ENCODE peak calls at places on chromosomes 2 and 18, in four cellular contexts. N is WTC11, B is SK-N-SH, W is K562. P is an unnamed sample.

GRCh38 chr2:10056439-10056838 is 13.1 kb downstream of the KLF11 start:
- DNase-seq in N (no peak), B (no peak), W (no peak), P (no peak)

GRCh38 chr2:217293607-217294006 is 433.7 kb upstream of the TNP1 start:
- DNase-seq in N (no peak), B (no peak), W (no peak), P (no peak)

GRCh38 chr18:44536619-44537018 is 144.1 kb upstream of the SETBP1 start:
- DNase-seq in N (no peak), B (no peak), W (no peak), P (no peak)

GRCh38 chr18:79386547-79386946 is 9.2 kb upstream of the NFATC1 start:
- DNase-seq in N (no peak), B (no peak), W (no peak), P (no peak)

GRCh38 chr18:24543408-24544140 is 83.1 kb downstream of the HRH4 start:
- DNase-seq in N (no peak), B (no peak), W (no peak), P (no peak)

GRCh38 chr2:6290626-6291025 is 575.1 kb downstream of the CMPK2 start:
- DNase-seq in N (no peak), B (peak), W (no peak), P (no peak)

GRCh38 chr18:56097561-56098095 is 509.6 kb upstream of the TCF4 start:
- DNase-seq in N (no peak), B (peak), W (no peak), P (no peak)

GRCh38 chr2:219552382-219553167 is 8.7 kb downstream of the TMEM198 start:
- DNase-seq in N (peak), B (peak), W (peak), P (peak)

GRCh38 chr2:238727585-238728321 is 120.1 kb upstream of the TWIST2 start:
- DNase-seq in N (no peak), B (no peak), W (no peak), P (no peak)

GRCh38 chr2:170660406-170660805 is 54.7 kb upstream of the SP5 start:
- DNase-seq in N (no peak), B (no peak), W (no peak), P (no peak)

GRCh38 chr2:191274404-191274803 is 29.2 kb downstream of the MYO1B start:
- DNase-seq in N (no peak), B (no peak), W (no peak), P (no peak)

GRCh38 chr2:68043719-68044498 is 18.9 kb downstream of the C1D start:
- DNase-seq in N (no peak), B (no peak), W (no peak), P (no peak)

GRCh38 chr2:48946444-48947048 is 191.0 kb upstream of the LHCGR start:
- DNase-seq in N (no peak), B (peak), W (peak), P (peak)

GRCh38 chr18:41771971-41772370 is 183.1 kb upstream of the PIK3C3 start:
- DNase-seq in N (no peak), B (no peak), W (no peak), P (no peak)

GRCh38 chr2:64329848-64330247 is 124.1 kb upstream of the LGALSL start:
- DNase-seq in N (no peak), B (no peak), W (no peak), P (no peak)

GRCh38 chr2:215773728-215774127 is 239.6 kb downstream of the MREG start:
- DNase-seq in N (no peak), B (no peak), W (no peak), P (peak)

GRCh38 chr2:119809329-119810038 is 49.8 kb downstream of the PTPN4 start:
- DNase-seq in N (no peak), B (no peak), W (no peak), P (no peak)

GRCh38 chr18:13452851-13453524 is 234.4 kb downstream of the LDLRAD4 start:
- DNase-seq in N (no peak), B (no peak), W (no peak), P (no peak)

GRCh38 chr2:140177081-140177480 is 1396.9 kb upstream of the NXPH2 start:
- DNase-seq in N (no peak), B (no peak), W (no peak), P (no peak)

GRCh38 chr2:187549951-187550555 is 4.2 kb downstream of the TFPI start:
- DNase-seq in N (no peak), B (no peak), W (no peak), P (peak)

GRCh38 chr2:235538989-235539388 is 45.1 kb downstream of the AGAP1 start:
- DNase-seq in N (no peak), B (no peak), W (no peak), P (no peak)

GRCh38 chr2:85853499-85854165 is 35.2 kb downstream of the ST3GAL5 start:
- DNase-seq in N (no peak), B (no peak), W (no peak), P (no peak)

GRCh38 chr2:144099746-144100438 is 420.0 kb downstream of the ZEB2 start:
- DNase-seq in N (no peak), B (no peak), W (no peak), P (no peak)

GRCh38 chr18:13178197-13178596 is 40.4 kb upstream of the LDLRAD4 start:
- DNase-seq in N (no peak), B (no peak), W (no peak), P (no peak)

GRCh38 chr2:177724398-177725287 is 332.1 kb downstream of the AGPS start:
- DNase-seq in N (peak), B (peak), W (peak), P (peak)

GRCh38 chr2:134500211-134500935 is 218.4 kb downstream of the TMEM163 start:
- DNase-seq in N (no peak), B (no peak), W (no peak), P (no peak)

GRCh38 chr2:8581048-8581561 is 100.8 kb upstream of the ID2 start:
- DNase-seq in N (no peak), B (no peak), W (no peak), P (no peak)

GRCh38 chr2:181770145-181770544 is 89.8 kb upstream of the NEUROD1 start:
- DNase-seq in N (no peak), B (no peak), W (no peak), P (no peak)

DNA sequence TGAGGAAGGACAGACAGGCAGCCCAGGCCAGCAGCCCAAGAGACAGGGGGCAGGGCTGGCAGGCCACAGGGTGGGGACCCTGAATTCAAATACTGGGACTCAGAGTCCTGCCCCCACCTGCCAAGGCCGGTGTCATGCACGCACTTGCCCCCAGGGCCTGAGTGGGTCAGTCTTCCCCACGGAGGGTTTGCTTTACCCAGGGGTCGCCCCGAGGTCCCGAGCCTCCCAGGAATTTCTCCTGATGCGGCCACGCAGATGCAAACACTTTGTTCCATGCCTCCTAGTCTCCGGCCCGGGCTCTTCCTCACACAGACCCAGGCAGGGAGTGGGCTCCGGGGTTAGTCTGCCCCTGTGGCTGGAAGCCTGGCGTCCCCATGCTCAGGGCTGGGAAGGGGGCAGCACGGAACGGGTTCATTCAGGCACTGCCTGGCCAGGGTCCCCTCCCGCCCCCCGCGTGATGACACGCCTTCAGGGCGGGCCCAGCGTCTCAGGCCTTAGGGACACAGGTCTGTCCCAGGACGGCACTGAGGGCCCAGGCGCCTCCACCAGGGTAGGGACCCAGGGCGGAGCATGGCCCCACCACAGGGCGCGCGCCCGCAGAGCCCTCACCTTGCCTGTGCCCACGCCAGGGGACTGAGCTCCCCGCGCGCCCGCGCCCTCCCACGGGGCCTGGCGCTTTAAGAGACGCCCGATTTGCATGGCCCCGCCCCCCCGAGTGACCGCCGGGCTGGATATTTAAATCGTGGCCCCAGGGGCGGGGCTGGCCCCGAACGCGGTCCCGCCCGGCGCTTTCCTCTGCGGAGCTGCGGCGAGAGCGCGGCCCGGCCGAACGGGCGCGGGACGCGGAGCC is at the start of gene SNED1:
- DNase-seq in N (peak), B (peak), W (peak), P (peak)
- TF ChIP-seq FOXJ3 in N (no peak), B (no peak), W (no peak), P (no peak)

DNA sequence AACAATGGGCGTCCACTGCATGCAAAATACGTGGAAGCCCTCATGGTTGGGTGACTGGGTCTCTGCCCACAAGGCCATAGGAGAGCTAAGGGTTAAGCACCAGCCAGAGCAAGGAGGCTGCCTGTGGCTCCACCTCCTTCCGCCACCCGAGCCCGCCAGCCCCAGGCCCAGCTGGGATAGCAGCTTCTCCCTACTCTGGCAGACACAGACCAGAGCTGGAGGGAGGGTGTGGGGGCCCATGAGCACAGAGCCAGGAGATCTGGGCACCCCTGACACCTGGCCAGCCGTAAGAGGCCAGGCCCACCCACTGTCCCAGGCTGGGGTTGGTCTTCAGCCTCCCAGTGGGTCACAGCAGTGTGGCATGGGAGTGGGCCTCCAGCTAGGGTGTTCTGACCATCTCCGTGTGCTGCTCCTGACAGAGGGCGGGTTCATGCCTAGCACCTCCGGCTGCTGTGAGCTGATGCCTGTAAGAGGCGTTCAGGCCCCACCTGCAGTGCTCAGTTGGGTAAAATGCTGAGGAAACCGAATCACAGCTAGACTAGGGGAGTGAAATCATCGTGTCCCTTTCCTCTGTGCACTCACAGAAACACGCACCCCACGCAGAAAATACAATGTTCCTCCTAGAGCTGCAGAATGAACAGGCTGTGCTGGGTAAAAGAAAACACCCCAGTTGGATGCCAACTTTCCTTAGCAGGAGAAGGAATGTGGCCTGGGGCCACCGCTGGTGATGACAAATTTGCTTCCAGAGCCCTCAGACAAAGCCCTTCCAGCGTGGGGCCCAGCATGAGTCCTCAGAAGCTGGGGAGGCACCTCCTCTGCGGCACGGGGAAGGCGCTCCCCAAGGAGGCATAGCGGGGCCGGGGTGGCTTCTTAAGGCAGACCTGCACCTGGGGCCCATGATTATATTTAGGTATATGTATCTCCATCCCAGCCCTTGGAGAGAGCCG is 16.5 kb upstream of the ARHGEF4 start:
- DNase-seq in N (peak), B (peak), W (no peak), P (no peak)
- TF ChIP-seq FOXJ3 in N (no peak), B (no peak), W (no peak), P (no peak)

GRCh38 chr2:38495880-38496279 is 106.8 kb downstream of the HNRNPLL start:
- DNase-seq in N (no peak), B (no peak), W (no peak), P (no peak)

GRCh38 chr2:38499921-38500634 is 102.7 kb downstream of the HNRNPLL start:
- DNase-seq in N (peak), B (no peak), W (no peak), P (no peak)

GRCh38 chr2:38496927-38497669 is 105.6 kb downstream of the HNRNPLL start:
- DNase-seq in N (no peak), B (no peak), W (no peak), P (peak)

GRCh38 chr2:38497670-38498037 is 105.1 kb downstream of the HNRNPLL start:
- DNase-seq in N (no peak), B (no peak), W (no peak), P (peak)

GRCh38 chr2:38498039-38498438 is 104.7 kb downstream of the HNRNPLL start:
- DNase-seq in N (no peak), B (no peak), W (no peak), P (peak)
- TF ChIP-seq FOXJ3 in N (no peak), B (no peak), W (no peak), P (no peak)

GRCh38 chr2:106034325-106034724 is 159.8 kb downstream of the UXS1 start:
- DNase-seq in N (no peak), B (no peak), W (no peak), P (peak)
- TF ChIP-seq FOXJ3 in N (no peak), B (no peak), W (no peak), P (peak)

DNA sequence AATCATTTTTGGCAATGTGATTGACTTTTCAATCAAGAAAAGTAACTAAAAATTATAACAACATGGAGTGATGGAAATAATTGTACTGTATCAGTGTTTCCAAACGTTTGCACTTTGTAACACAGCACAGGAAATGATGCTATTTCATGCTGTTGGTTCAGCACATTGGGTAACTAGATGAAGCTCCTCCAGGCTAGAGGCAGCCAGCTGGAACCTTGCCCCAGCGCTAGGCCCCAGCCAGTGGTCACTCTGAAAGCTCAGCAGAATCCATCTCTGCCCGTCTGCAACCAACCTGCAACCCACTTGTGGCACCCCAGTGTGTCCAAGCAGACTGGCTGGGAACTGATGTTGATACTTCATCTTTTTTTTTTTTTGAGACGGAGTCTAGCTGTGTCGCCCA is 15.3 kb downstream of the UNC50 start:
- DNase-seq in N (no peak), B (no peak), W (no peak), P (no peak)
- TF ChIP-seq FOXJ3 in N (no peak), B (no peak), W (no peak), P (no peak)

DNA sequence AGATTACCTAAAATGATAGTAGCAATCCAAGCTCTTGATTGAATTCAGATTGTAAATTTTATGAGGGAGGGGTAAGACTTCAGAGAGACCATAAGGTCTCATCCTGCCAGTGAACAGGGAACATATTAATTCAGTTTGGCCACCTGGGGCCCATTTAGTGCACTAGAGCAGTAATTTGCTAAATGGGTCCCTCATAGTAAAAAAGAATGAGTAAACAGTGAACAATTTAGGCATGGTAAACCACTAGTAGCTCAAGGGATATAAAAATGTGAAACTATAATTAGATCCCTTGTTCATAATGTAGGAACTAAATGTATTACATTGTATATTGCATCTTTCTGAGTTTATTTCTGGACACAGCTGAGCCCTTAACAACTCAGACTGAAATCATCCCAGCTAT is 4.9 kb upstream of the PHLPP1 start:
- DNase-seq in N (no peak), B (peak), W (no peak), P (no peak)
- TF ChIP-seq FOXJ3 in N (no peak), B (no peak), W (no peak), P (no peak)

GRCh38 chr18:21441670-21442069 is 158.8 kb downstream of the ESCO1 start:
- DNase-seq in N (no peak), B (no peak), W (no peak), P (no peak)

GRCh38 chr18:21444465-21445023 is 156.0 kb downstream of the ESCO1 start:
- DNase-seq in N (peak), B (peak), W (peak), P (peak)

GRCh38 chr18:21443776-21444464 is 156.6 kb downstream of the ESCO1 start:
- DNase-seq in N (no peak), B (no peak), W (no peak), P (no peak)

GRCh38 chr18:21439453-21439852 is 161.1 kb downstream of the ESCO1 start:
- DNase-seq in N (no peak), B (no peak), W (no peak), P (peak)
- TF ChIP-seq FOXJ3 in N (no peak), B (no peak), W (no peak), P (no peak)

GRCh38 chr2:127051780-127052067 is 55.2 kb downstream of the BIN1 start:
- DNase-seq in N (no peak), B (no peak), W (no peak), P (no peak)

GRCh38 chr2:127050803-127051115 is 56.2 kb downstream of the BIN1 start:
- DNase-seq in N (peak), B (no peak), W (no peak), P (no peak)

GRCh38 chr2:127051116-127051779 is 55.7 kb downstream of the BIN1 start:
- DNase-seq in N (peak), B (peak), W (no peak), P (no peak)

GRCh38 chr2:127052771-127053691 is 53.9 kb downstream of the BIN1 start:
- DNase-seq in N (no peak), B (peak), W (no peak), P (no peak)

GRCh38 chr2:127052068-127052770 is 54.7 kb downstream of the BIN1 start:
- DNase-seq in N (peak), B (peak), W (no peak), P (no peak)
- TF ChIP-seq FOXJ3 in N (no peak), B (no peak), W (no peak), P (no peak)

GRCh38 chr2:105407946-105408743 is 9.3 kb upstream of the FHL2 start:
- DNase-seq in N (no peak), B (no peak), W (no peak), P (no peak)
- TF ChIP-seq FOXJ3 in N (no peak), B (no peak), W (no peak), P (no peak)